ENCODE peak calls at places on chromosome 14, in seven cellular contexts. F is fibroblast of mammary gland; M is brain microvascular endothelial cell; C is effector memory CD8-positive, alpha-beta T cell; D is naive thymus-derived CD8-positive, alpha-beta T cell; S is adrenal gland; R is psoas muscle. E is an unnamed sample.

GRCh38 chr14:61652526-61653262 is 42.6 kb upstream of the HIF1A start:
- DNase-seq in F (peak; percentile 57), M (no peak), C (no peak), D (no peak), S (no peak), R (no peak), E (no peak)

GRCh38 chr14:103134919-103135318 is 11.7 kb downstream of the TNFAIP2 start:
- DNase-seq in F (no peak), M (no peak), C (no peak), D (no peak), S (no peak), R (no peak), E (no peak)

GRCh38 chr14:32675433-32675832 is 263.2 kb upstream of the NPAS3 start:
- DNase-seq in F (no peak), M (no peak), C (no peak), D (no peak), S (no peak), R (no peak), E (no peak)

GRCh38 chr14:77241955-77242354 is 29.1 kb downstream of the NGB start:
- DNase-seq in F (peak; percentile 1), M (no peak), C (no peak), D (no peak), S (no peak), R (peak; percentile 0), E (no peak)

GRCh38 chr14:95354834-95355233 is 35.1 kb upstream of the CLMN start:
- DNase-seq in F (no peak), M (no peak), C (no peak), D (no peak), S (no peak), R (no peak), E (no peak)

GRCh38 chr14:45810152-45810872 is 557.3 kb upstream of the MIS18BP1 start:
- DNase-seq in F (no peak), M (no peak), C (no peak), D (no peak), S (no peak), R (no peak), E (peak; percentile 32)

GRCh38 chr14:33194551-33194950 is 255.9 kb downstream of the NPAS3 start:
- DNase-seq in F (no peak), M (no peak), C (no peak), D (no peak), S (no peak), R (no peak), E (no peak)

GRCh38 chr14:52267501-52268190 is at the start of gene PTGDR:
- DNase-seq in F (peak; percentile 52), M (no peak), C (peak; percentile 68), D (peak; percentile 35), S (peak; percentile 18), R (peak; percentile 61), E (no peak)

GRCh38 chr14:37669242-37669641 is 73.8 kb downstream of the TTC6 start:
- DNase-seq in F (no peak), M (no peak), C (no peak), D (no peak), S (no peak), R (no peak), E (no peak)

GRCh38 chr14:89473979-89474378 is 56.9 kb upstream of the FOXN3 start:
- DNase-seq in F (peak; percentile 88), M (no peak), C (no peak), D (no peak), S (no peak), R (no peak), E (no peak)

GRCh38 chr14:65329481-65329880 is 83.0 kb upstream of the FUT8 start:
- DNase-seq in F (no peak), M (no peak), C (no peak), D (no peak), S (no peak), R (no peak), E (no peak)

GRCh38 chr14:104216457-104216856 is 78.1 kb downstream of the KIF26A start:
- DNase-seq in F (no peak), M (no peak), C (no peak), D (no peak), S (no peak), R (peak; percentile 12), E (no peak)

GRCh38 chr14:101215266-101215665 is 311.7 kb upstream of the RTL1 start:
- DNase-seq in F (no peak), M (no peak), C (no peak), D (no peak), S (no peak), R (peak; percentile 6), E (no peak)

GRCh38 chr14:89276424-89276975 is 140.5 kb downstream of the FOXN3 start:
- DNase-seq in F (peak; percentile 51), M (peak; percentile 83), C (no peak), D (no peak), S (no peak), R (no peak), E (no peak)

GRCh38 chr14:105748204-105748578 is 221.8 kb downstream of the TMEM121 start:
- DNase-seq in F (no peak), M (no peak), C (no peak), D (no peak), S (peak; percentile 20), R (peak; percentile 53), E (no peak)

GRCh38 chr14:104494483-104494882 is 85.1 kb upstream of the C14orf180 start:
- DNase-seq in F (no peak), M (no peak), C (no peak), D (no peak), S (no peak), R (no peak), E (no peak)

GRCh38 chr14:71661441-71661840 is 270.8 kb upstream of the RGS6 start:
- DNase-seq in F (no peak), M (no peak), C (no peak), D (no peak), S (no peak), R (no peak), E (no peak)

GRCh38 chr14:60106341-60106740 is 14.6 kb downstream of the PCNX4 start:
- DNase-seq in F (peak; percentile 77), M (peak; percentile 77), C (no peak), D (no peak), S (peak; percentile 43), R (no peak), E (no peak)

GRCh38 chr14:100861188-100861936 is 35.4 kb downstream of the MEG3 start:
- DNase-seq in F (peak; percentile 36), M (peak; percentile 8), C (no peak), D (no peak), S (no peak), R (peak; percentile 37), E (no peak)

GRCh38 chr14:100692859-100693558 is 33.7 kb upstream of the DLK1 start:
- DNase-seq in F (peak; percentile 92), M (peak; percentile 84), C (no peak), D (no peak), S (peak; percentile 86), R (no peak), E (no peak)

GRCh38 chr14:25095784-25096390 is 45.9 kb upstream of the STXBP6 start:
- DNase-seq in F (no peak), M (no peak), C (no peak), D (no peak), S (no peak), R (no peak), E (no peak)

GRCh38 chr14:80231732-80232131 is 20.4 kb upstream of the DIO2 start:
- DNase-seq in F (no peak), M (no peak), C (no peak), D (no peak), S (no peak), R (no peak), E (no peak)

GRCh38 chr14:78173266-78174001 is 3.3 kb downstream of the NRXN3 start:
- DNase-seq in F (no peak), M (no peak), C (no peak), D (no peak), S (no peak), R (no peak), E (no peak)

GRCh38 chr14:88164906-88165534 is 158.0 kb downstream of the KCNK10 start:
- DNase-seq in F (no peak), M (no peak), C (no peak), D (no peak), S (no peak), R (no peak), E (no peak)

GRCh38 chr14:99093532-99094517 is 178.2 kb downstream of the BCL11B start:
- DNase-seq in F (no peak), M (no peak), C (no peak), D (no peak), S (no peak), R (no peak), E (no peak)

GRCh38 chr14:92679246-92679645 is 69.2 kb downstream of the LGMN start:
- DNase-seq in F (no peak), M (no peak), C (no peak), D (no peak), S (no peak), R (no peak), E (no peak)

GRCh38 chr14:38065101-38065762 is 142.5 kb upstream of the SSTR1 start:
- DNase-seq in F (no peak), M (no peak), C (peak; percentile 45), D (peak; percentile 74), S (no peak), R (no peak), E (no peak)

GRCh38 chr14:32006267-32007110 is 70.6 kb upstream of the ARHGAP5 start:
- DNase-seq in F (no peak), M (no peak), C (no peak), D (no peak), S (peak; percentile 61), R (no peak), E (no peak)

GRCh38 chr14:89911018-89911919 is 43.3 kb downstream of the EFCAB11 start:
- DNase-seq in F (peak; percentile 30), M (peak; percentile 48), C (no peak), D (no peak), S (peak; percentile 18), R (no peak), E (no peak)

GRCh38 chr14:24556756-24557155 is 19.3 kb downstream of the CTSG start:
- DNase-seq in F (peak; percentile 2), M (no peak), C (no peak), D (no peak), S (no peak), R (no peak), E (no peak)

GRCh38 chr14:101734241-101734847 is 27.2 kb upstream of the PPP2R5C start:
- DNase-seq in F (no peak), M (no peak), C (no peak), D (no peak), S (no peak), R (no peak), E (no peak)

E was measured in KG1.